ENCODE peak calls at places on chromosomes 7 and 10, in six cellular contexts. T is activated gamma-delta T cell, J is iPS DF 19.7, M is choroid plexus epithelial cell, U is mucosa of descending colon, P is NCI-H1105 treated with DMSO at 0.1 percent for 48 hours. R is an unnamed sample.

GRCh38 chr7:147903871-147904576 is 686.5 kb upstream of the C7orf33 start:
- DNase-seq in T (no peak), U (no peak), J (no peak), M (no peak), P (no peak), R (no peak)

GRCh38 chr10:44180321-44181154 is 204.4 kb downstream of the CXCL12 start:
- DNase-seq in P (no peak), M (peak; percentile 92), U (no peak), T (no peak), J (no peak), R (no peak)

GRCh38 chr7:157432541-157432956 is 95.7 kb downstream of the DNAJB6 start:
- DNase-seq in T (no peak), J (peak; percentile 47), M (peak; percentile 83), U (peak; percentile 58), P (peak; percentile 69), R (no peak)

GRCh38 chr10:126621836-126622235 is 48.7 kb downstream of the C10orf90 start:
- DNase-seq in U (no peak), J (no peak), T (no peak), P (no peak), M (no peak), R (no peak)

GRCh38 chr7:6612819-6613218 is 2.6 kb upstream of the ZNF853 start:
- DNase-seq in P (no peak), J (no peak), T (no peak), M (no peak), U (no peak), R (no peak)

GRCh38 chr10:14971867-14972448 is 12.8 kb downstream of the MEIG1 start:
- DNase-seq in M (peak; percentile 31), P (peak; percentile 1), J (no peak), U (peak; percentile 64), T (no peak), R (no peak)

GRCh38 chr10:26534384-26534783 is 96.2 kb downstream of the APBB1IP start:
- DNase-seq in P (no peak), U (no peak), J (peak; percentile 33), M (no peak), T (no peak), R (no peak)

GRCh38 chr10:79079074-79079397 is 10.3 kb downstream of the ZMIZ1 start:
- DNase-seq in P (no peak), T (no peak), U (no peak), J (no peak), M (no peak), R (no peak)

GRCh38 chr7:22016547-22016946 is 70.8 kb upstream of the CDCA7L start:
- DNase-seq in M (no peak), U (no peak), T (no peak), P (no peak), J (no peak), R (no peak)

R was measured in upper lobe of left lung.